ENCODE peak calls at places on chromosomes 4 and X, in nine cellular contexts. One of them, this sample, is unnamed.

GRCh38 chrX:106791495-106791894 is 11.0 kb upstream of the TBC1D8B start:
- DNase-seq in T follicular helper cell: no peak
- DNase-seq in Caco-2: no peak
- DNase-seq in A172: no peak
- DNase-seq in globus pallidus: no peak
- DNase-seq in lower leg skin: no peak
- DNase-seq in GDM1: no peak
- DNase-seq in CD4-positive, alpha-beta T cell: no peak
- DNase-seq in Kasumi-1: peak; percentile 0
- DNase-seq in this sample: no peak

GRCh38 chr4:138953962-138954371 is 61.6 kb upstream of the NOCT start:
- DNase-seq in T follicular helper cell: no peak
- DNase-seq in A172: peak; percentile 91
- DNase-seq in Kasumi-1: no peak
- DNase-seq in globus pallidus: no peak
- DNase-seq in GDM1: no peak
- DNase-seq in Caco-2: no peak
- DNase-seq in lower leg skin: peak; percentile 36
- DNase-seq in CD4-positive, alpha-beta T cell: no peak
- DNase-seq in this sample: no peak

GRCh38 chr4:183266386-183266785 is 53.7 kb downstream of the CLDN22 start:
- DNase-seq in Kasumi-1: no peak
- DNase-seq in globus pallidus: no peak
- DNase-seq in A172: no peak
- DNase-seq in CD4-positive, alpha-beta T cell: no peak
- DNase-seq in Caco-2: no peak
- DNase-seq in T follicular helper cell: no peak
- DNase-seq in lower leg skin: no peak
- DNase-seq in GDM1: no peak
- DNase-seq in this sample: no peak

GRCh38 chr4:166064706-166065105 is 191.7 kb downstream of the TLL1 start:
- DNase-seq in A172: no peak
- DNase-seq in T follicular helper cell: no peak
- DNase-seq in Kasumi-1: no peak
- DNase-seq in globus pallidus: no peak
- DNase-seq in lower leg skin: no peak
- DNase-seq in GDM1: no peak
- DNase-seq in CD4-positive, alpha-beta T cell: no peak
- DNase-seq in Caco-2: no peak
- DNase-seq in this sample: no peak

GRCh38 chrX:150897371-150898319 is 823 bp downstream of the CD99L2 start:
- DNase-seq in GDM1: no peak
- DNase-seq in T follicular helper cell: peak; percentile 15
- DNase-seq in globus pallidus: peak; percentile 38
- DNase-seq in lower leg skin: peak; percentile 19
- DNase-seq in Caco-2: no peak
- DNase-seq in CD4-positive, alpha-beta T cell: peak; percentile 49
- DNase-seq in A172: peak; percentile 16
- DNase-seq in Kasumi-1: peak; percentile 2
- DNase-seq in this sample: no peak

GRCh38 chrX:145213504-145213903 is 33.8 kb upstream of the SPANXN1 start:
- DNase-seq in Kasumi-1: no peak
- DNase-seq in GDM1: no peak
- DNase-seq in lower leg skin: no peak
- DNase-seq in A172: peak; percentile 44
- DNase-seq in globus pallidus: peak; percentile 1
- DNase-seq in CD4-positive, alpha-beta T cell: no peak
- DNase-seq in Caco-2: no peak
- DNase-seq in T follicular helper cell: no peak
- DNase-seq in this sample: no peak

GRCh38 chr4:15525080-15525479 is 55.4 kb downstream of the CC2D2A start:
- DNase-seq in Caco-2: no peak
- DNase-seq in lower leg skin: peak; percentile 34
- DNase-seq in GDM1: no peak
- DNase-seq in T follicular helper cell: no peak
- DNase-seq in A172: peak; percentile 11
- DNase-seq in globus pallidus: no peak
- DNase-seq in Kasumi-1: no peak
- DNase-seq in CD4-positive, alpha-beta T cell: no peak
- DNase-seq in this sample: no peak

GRCh38 chr4:19224820-19225219 is 1026.9 kb upstream of the SLIT2 start:
- DNase-seq in lower leg skin: no peak
- DNase-seq in globus pallidus: peak; percentile 5
- DNase-seq in CD4-positive, alpha-beta T cell: no peak
- DNase-seq in Kasumi-1: peak; percentile 56
- DNase-seq in GDM1: no peak
- DNase-seq in Caco-2: no peak
- DNase-seq in T follicular helper cell: no peak
- DNase-seq in A172: peak; percentile 22
- DNase-seq in this sample: no peak

GRCh38 chr4:155530857-155531256 is 135.8 kb upstream of the GUCY1A1 start:
- DNase-seq in lower leg skin: no peak
- DNase-seq in CD4-positive, alpha-beta T cell: no peak
- DNase-seq in Kasumi-1: no peak
- DNase-seq in globus pallidus: no peak
- DNase-seq in Caco-2: no peak
- DNase-seq in T follicular helper cell: no peak
- DNase-seq in A172: no peak
- DNase-seq in GDM1: no peak
- DNase-seq in this sample: no peak

GRCh38 chr4:26161030-26161824 is 159.6 kb upstream of the RBPJ start:
- DNase-seq in T follicular helper cell: no peak
- DNase-seq in CD4-positive, alpha-beta T cell: no peak
- DNase-seq in lower leg skin: no peak
- DNase-seq in Kasumi-1: peak; percentile 22
- DNase-seq in GDM1: peak; percentile 9
- DNase-seq in globus pallidus: peak; percentile 25
- DNase-seq in A172: no peak
- DNase-seq in Caco-2: no peak
- DNase-seq in this sample: no peak

GRCh38 chr4:10521386-10521785 is 64.2 kb upstream of the ZNF518B start:
- DNase-seq in Caco-2: no peak
- DNase-seq in lower leg skin: no peak
- DNase-seq in Kasumi-1: no peak
- DNase-seq in T follicular helper cell: no peak
- DNase-seq in globus pallidus: no peak
- DNase-seq in GDM1: no peak
- DNase-seq in A172: no peak
- DNase-seq in CD4-positive, alpha-beta T cell: no peak
- DNase-seq in this sample: no peak

GRCh38 chr4:148166132-148166531 is 276.1 kb downstream of the NR3C2 start:
- DNase-seq in A172: no peak
- DNase-seq in Caco-2: no peak
- DNase-seq in GDM1: no peak
- DNase-seq in CD4-positive, alpha-beta T cell: no peak
- DNase-seq in Kasumi-1: no peak
- DNase-seq in globus pallidus: no peak
- DNase-seq in lower leg skin: no peak
- DNase-seq in T follicular helper cell: no peak
- DNase-seq in this sample: no peak

GRCh38 chrX:136639506-136640176 is 8.3 kb upstream of the CD40LG start:
- DNase-seq in GDM1: no peak
- DNase-seq in Kasumi-1: peak; percentile 36
- DNase-seq in globus pallidus: no peak
- DNase-seq in Caco-2: no peak
- DNase-seq in T follicular helper cell: no peak
- DNase-seq in lower leg skin: no peak
- DNase-seq in CD4-positive, alpha-beta T cell: no peak
- DNase-seq in A172: no peak
- DNase-seq in this sample: no peak

GRCh38 chrX:8484360-8484759 is 19.7 kb downstream of the VCX3B start:
- DNase-seq in T follicular helper cell: no peak
- DNase-seq in GDM1: no peak
- DNase-seq in CD4-positive, alpha-beta T cell: no peak
- DNase-seq in globus pallidus: no peak
- DNase-seq in A172: no peak
- DNase-seq in Caco-2: no peak
- DNase-seq in Kasumi-1: no peak
- DNase-seq in lower leg skin: no peak
- DNase-seq in this sample: no peak

GRCh38 chrX:9871871-9872270 is 85.6 kb downstream of the SHROOM2 start:
- DNase-seq in T follicular helper cell: no peak
- DNase-seq in A172: no peak
- DNase-seq in Caco-2: no peak
- DNase-seq in GDM1: no peak
- DNase-seq in CD4-positive, alpha-beta T cell: no peak
- DNase-seq in Kasumi-1: no peak
- DNase-seq in globus pallidus: no peak
- DNase-seq in lower leg skin: no peak
- DNase-seq in this sample: no peak

GRCh38 chr4:101217353-101218031 is 129.8 kb downstream of the PPP3CA start:
- DNase-seq in CD4-positive, alpha-beta T cell: no peak
- DNase-seq in globus pallidus: no peak
- DNase-seq in A172: no peak
- DNase-seq in GDM1: no peak
- DNase-seq in lower leg skin: no peak
- DNase-seq in T follicular helper cell: no peak
- DNase-seq in Kasumi-1: no peak
- DNase-seq in Caco-2: no peak
- DNase-seq in this sample: no peak

GRCh38 chr4:156261230-156261629 is 307.6 kb upstream of the CTSO start:
- DNase-seq in lower leg skin: no peak
- DNase-seq in T follicular helper cell: no peak
- DNase-seq in CD4-positive, alpha-beta T cell: no peak
- DNase-seq in globus pallidus: no peak
- DNase-seq in Kasumi-1: no peak
- DNase-seq in Caco-2: no peak
- DNase-seq in A172: no peak
- DNase-seq in GDM1: no peak
- DNase-seq in this sample: no peak

GRCh38 chrX:69102805-69103204 is 62.4 kb downstream of the PJA1 start:
- DNase-seq in CD4-positive, alpha-beta T cell: no peak
- DNase-seq in globus pallidus: no peak
- DNase-seq in lower leg skin: no peak
- DNase-seq in Kasumi-1: no peak
- DNase-seq in GDM1: no peak
- DNase-seq in A172: no peak
- DNase-seq in T follicular helper cell: no peak
- DNase-seq in Caco-2: no peak
- DNase-seq in this sample: no peak

GRCh38 chr4:158050942-158051341 is 121.9 kb downstream of the GASK1B start:
- DNase-seq in GDM1: no peak
- DNase-seq in A172: no peak
- DNase-seq in globus pallidus: no peak
- DNase-seq in Caco-2: no peak
- DNase-seq in Kasumi-1: no peak
- DNase-seq in CD4-positive, alpha-beta T cell: no peak
- DNase-seq in T follicular helper cell: no peak
- DNase-seq in lower leg skin: no peak
- DNase-seq in this sample: no peak

GRCh38 chr4:47482326-47482725 is 2.7 kb upstream of the ATP10D start:
- DNase-seq in T follicular helper cell: no peak
- DNase-seq in Caco-2: no peak
- DNase-seq in GDM1: no peak
- DNase-seq in CD4-positive, alpha-beta T cell: no peak
- DNase-seq in lower leg skin: no peak
- DNase-seq in A172: peak; percentile 12
- DNase-seq in globus pallidus: no peak
- DNase-seq in Kasumi-1: no peak
- DNase-seq in this sample: no peak

GRCh38 chr4:27568236-27568951 is 707.8 kb downstream of the STIM2 start:
- DNase-seq in Kasumi-1: no peak
- DNase-seq in lower leg skin: no peak
- DNase-seq in globus pallidus: no peak
- DNase-seq in A172: no peak
- DNase-seq in T follicular helper cell: no peak
- DNase-seq in CD4-positive, alpha-beta T cell: no peak
- DNase-seq in Caco-2: no peak
- DNase-seq in GDM1: no peak
- DNase-seq in this sample: no peak

GRCh38 chr4:896216-896615 is 35.9 kb downstream of the GAK start:
- DNase-seq in GDM1: no peak
- DNase-seq in globus pallidus: no peak
- DNase-seq in T follicular helper cell: no peak
- DNase-seq in A172: no peak
- DNase-seq in Kasumi-1: no peak
- DNase-seq in CD4-positive, alpha-beta T cell: no peak
- DNase-seq in Caco-2: no peak
- DNase-seq in lower leg skin: no peak
- DNase-seq in this sample: no peak

GRCh38 chr4:123102897-123103489 is 180.6 kb upstream of the NUDT6 start:
- DNase-seq in CD4-positive, alpha-beta T cell: no peak
- DNase-seq in Kasumi-1: peak; percentile 78
- DNase-seq in Caco-2: no peak
- DNase-seq in lower leg skin: no peak
- DNase-seq in GDM1: no peak
- DNase-seq in globus pallidus: peak; percentile 21
- DNase-seq in T follicular helper cell: no peak
- DNase-seq in A172: peak; percentile 30
- DNase-seq in this sample: no peak

This sample was measured in GOT3.